ENCODE peak calls at places on chromosomes 6 and 20, in five cellular contexts. One of them, this sample, is unnamed.
A peak's percentile ranks its signal among the peaks of the same experiment; 100 is the strongest.

GRCh38 chr20:38170219-38170902 is 5.3 kb upstream of the TGM2 start:
- DNase-seq in neural progenitor cell: no peak
- DNase-seq in lower lobe of right lung: no peak
- DNase-seq in prostate gland: no peak
- DNase-seq in heart left ventricle: no peak
- DNase-seq in this sample: peak; percentile 33

GRCh38 chr6:157050537-157051280 is 272.6 kb downstream of the TMEM242 start:
- DNase-seq in lower lobe of right lung: no peak
- DNase-seq in prostate gland: no peak
- DNase-seq in neural progenitor cell: no peak
- DNase-seq in heart left ventricle: no peak
- DNase-seq in this sample: no peak

GRCh38 chr20:38723069-38723981 is 961 bp upstream of the SLC32A1 start:
- DNase-seq in heart left ventricle: no peak
- DNase-seq in neural progenitor cell: peak; percentile 57
- DNase-seq in prostate gland: no peak
- DNase-seq in lower lobe of right lung: no peak
- DNase-seq in this sample: no peak

GRCh38 chr6:45398075-45398817 is 20.5 kb upstream of the SUPT3H start:
- DNase-seq in prostate gland: no peak
- DNase-seq in lower lobe of right lung: no peak
- DNase-seq in heart left ventricle: no peak
- DNase-seq in neural progenitor cell: no peak
- DNase-seq in this sample: no peak

GRCh38 chr20:24100370-24101011 is 111.9 kb upstream of the GGTLC1 start:
- DNase-seq in neural progenitor cell: peak; percentile 80
- DNase-seq in prostate gland: no peak
- DNase-seq in lower lobe of right lung: peak; percentile 55
- DNase-seq in heart left ventricle: peak; percentile 39
- DNase-seq in this sample: no peak

GRCh38 chr6:86412063-86412462 is 525.3 kb upstream of the HTR1E start:
- DNase-seq in neural progenitor cell: no peak
- DNase-seq in prostate gland: no peak
- DNase-seq in heart left ventricle: no peak
- DNase-seq in lower lobe of right lung: no peak
- DNase-seq in this sample: no peak

GRCh38 chr20:61451953-61452352 is 199.9 kb downstream of the CDH4 start:
- DNase-seq in lower lobe of right lung: no peak
- DNase-seq in neural progenitor cell: no peak
- DNase-seq in prostate gland: no peak
- DNase-seq in heart left ventricle: no peak
- DNase-seq in this sample: no peak

GRCh38 chr6:150334790-150335783 is 33.7 kb upstream of the IYD start:
- DNase-seq in neural progenitor cell: peak; percentile 59
- DNase-seq in lower lobe of right lung: no peak
- DNase-seq in heart left ventricle: no peak
- DNase-seq in prostate gland: peak; percentile 33
- DNase-seq in this sample: no peak

GRCh38 chr20:20369353-20370086 is 1.6 kb downstream of the INSM1 start:
- DNase-seq in heart left ventricle: no peak
- DNase-seq in neural progenitor cell: peak; percentile 65
- DNase-seq in lower lobe of right lung: no peak
- DNase-seq in prostate gland: no peak
- DNase-seq in this sample: no peak

GRCh38 chr6:108168501-108168979 is 2.7 kb downstream of the NR2E1 start:
- DNase-seq in neural progenitor cell: peak; percentile 90
- DNase-seq in lower lobe of right lung: peak; percentile 65
- DNase-seq in heart left ventricle: peak; percentile 42
- DNase-seq in prostate gland: no peak
- DNase-seq in this sample: no peak

GRCh38 chr20:45835230-45836224 is 1.9 kb downstream of the SNX21 start:
- DNase-seq in prostate gland: no peak
- DNase-seq in neural progenitor cell: no peak
- DNase-seq in lower lobe of right lung: no peak
- DNase-seq in heart left ventricle: peak; percentile 74
- DNase-seq in this sample: peak; percentile 83

GRCh38 chr20:56518999-56519398 is 5.5 kb upstream of the FAM209A start:
- DNase-seq in neural progenitor cell: no peak
- DNase-seq in lower lobe of right lung: no peak
- DNase-seq in heart left ventricle: no peak
- DNase-seq in prostate gland: no peak
- DNase-seq in this sample: no peak

GRCh38 chr6:113184291-113184690 is 672.9 kb upstream of the MARCKS start:
- DNase-seq in lower lobe of right lung: no peak
- DNase-seq in heart left ventricle: no peak
- DNase-seq in neural progenitor cell: no peak
- DNase-seq in prostate gland: no peak
- DNase-seq in this sample: no peak

GRCh38 chr6:97669191-97669651 is 386.2 kb upstream of the MMS22L start:
- DNase-seq in heart left ventricle: peak; percentile 40
- DNase-seq in lower lobe of right lung: no peak
- DNase-seq in prostate gland: no peak
- DNase-seq in neural progenitor cell: peak; percentile 62
- DNase-seq in this sample: no peak

GRCh38 chr20:11302436-11302835 is 615.3 kb upstream of the BTBD3 start:
- DNase-seq in lower lobe of right lung: no peak
- DNase-seq in neural progenitor cell: no peak
- DNase-seq in prostate gland: no peak
- DNase-seq in heart left ventricle: no peak
- DNase-seq in this sample: no peak

GRCh38 chr6:90110971-90111370 is 185.7 kb downstream of the BACH2 start:
- DNase-seq in prostate gland: no peak
- DNase-seq in heart left ventricle: no peak
- DNase-seq in neural progenitor cell: no peak
- DNase-seq in lower lobe of right lung: no peak
- DNase-seq in this sample: no peak

GRCh38 chr20:22999756-23000155 is 35.4 kb upstream of the SSTR4 start:
- DNase-seq in prostate gland: peak; percentile 37
- DNase-seq in neural progenitor cell: no peak
- DNase-seq in heart left ventricle: no peak
- DNase-seq in lower lobe of right lung: no peak
- DNase-seq in this sample: no peak

GRCh38 chr6:128521302-128521632 is 868 bp upstream of the PTPRK start:
- DNase-seq in prostate gland: no peak
- DNase-seq in heart left ventricle: no peak
- DNase-seq in neural progenitor cell: no peak
- DNase-seq in lower lobe of right lung: no peak
- DNase-seq in this sample: no peak

GRCh38 chr6:106658469-106658868 is 29.1 kb downstream of the QRSL1 start:
- DNase-seq in neural progenitor cell: no peak
- DNase-seq in lower lobe of right lung: no peak
- DNase-seq in heart left ventricle: no peak
- DNase-seq in prostate gland: no peak
- DNase-seq in this sample: no peak

GRCh38 chr6:163548624-163549023 is 134.1 kb downstream of the QKI start:
- DNase-seq in heart left ventricle: no peak
- DNase-seq in neural progenitor cell: no peak
- DNase-seq in prostate gland: no peak
- DNase-seq in lower lobe of right lung: no peak
- DNase-seq in this sample: no peak

GRCh38 chr6:16671302-16672289 is 89.7 kb downstream of the ATXN1 start:
- DNase-seq in neural progenitor cell: no peak
- DNase-seq in lower lobe of right lung: no peak
- DNase-seq in prostate gland: no peak
- DNase-seq in heart left ventricle: no peak
- DNase-seq in this sample: no peak

GRCh38 chr6:40822619-40823018 is 216.4 kb downstream of the UNC5CL start:
- DNase-seq in prostate gland: no peak
- DNase-seq in heart left ventricle: no peak
- DNase-seq in neural progenitor cell: no peak
- DNase-seq in lower lobe of right lung: no peak
- DNase-seq in this sample: no peak
- TF ChIP-seq CTCF in prostate gland: no peak
- TF ChIP-seq CTCF in heart left ventricle: no peak
- TF ChIP-seq CTCF in neural progenitor cell: no peak
- TF ChIP-seq CTCF in lower lobe of right lung: no peak
- TF ChIP-seq CTCF in this sample: no peak

DNA sequence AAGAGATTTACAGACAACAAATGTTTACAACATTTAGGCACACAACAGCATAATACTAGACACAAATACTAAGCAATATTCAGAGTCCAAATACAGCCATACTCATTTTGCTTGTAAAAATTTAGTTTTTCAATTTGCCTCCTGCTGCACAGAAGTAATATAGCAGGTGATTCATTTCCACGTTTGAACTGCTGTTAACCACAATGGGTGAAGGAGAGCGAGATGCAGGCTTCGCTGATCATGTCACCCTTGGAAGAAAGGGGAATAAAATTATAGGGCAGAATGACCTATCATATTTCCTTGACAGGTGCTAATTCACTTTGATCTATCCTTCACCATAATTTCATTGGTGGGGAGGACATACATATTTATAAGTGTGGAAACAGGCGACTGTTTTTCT is 643.8 kb upstream of the AGPAT4 start:
- DNase-seq in heart left ventricle: no peak
- DNase-seq in neural progenitor cell: no peak
- DNase-seq in lower lobe of right lung: no peak
- DNase-seq in prostate gland: no peak
- DNase-seq in this sample: no peak
- TF ChIP-seq CTCF in heart left ventricle: no peak
- TF ChIP-seq CTCF in neural progenitor cell: no peak
- TF ChIP-seq CTCF in lower lobe of right lung: no peak
- TF ChIP-seq CTCF in prostate gland: no peak
- TF ChIP-seq CTCF in this sample: no peak

GRCh38 chr6:144462058-144462457 is 176.9 kb downstream of the UTRN start:
- DNase-seq in neural progenitor cell: no peak
- DNase-seq in prostate gland: no peak
- DNase-seq in heart left ventricle: no peak
- DNase-seq in lower lobe of right lung: no peak
- DNase-seq in this sample: no peak

GRCh38 chr6:144460224-144461095 is 175.3 kb downstream of the UTRN start:
- DNase-seq in lower lobe of right lung: no peak
- DNase-seq in prostate gland: no peak
- DNase-seq in heart left ventricle: no peak
- DNase-seq in neural progenitor cell: no peak
- DNase-seq in this sample: no peak
- TF ChIP-seq CTCF in lower lobe of right lung: no peak
- TF ChIP-seq CTCF in prostate gland: no peak
- TF ChIP-seq CTCF in heart left ventricle: no peak
- TF ChIP-seq CTCF in neural progenitor cell: no peak
- TF ChIP-seq CTCF in this sample: no peak

GRCh38 chr6:126788961-126789365 is 329.5 kb upstream of the RSPO3 start:
- DNase-seq in neural progenitor cell: no peak
- DNase-seq in prostate gland: no peak
- DNase-seq in heart left ventricle: no peak
- DNase-seq in lower lobe of right lung: no peak
- DNase-seq in this sample: peak; percentile 65

GRCh38 chr6:126787635-126788034 is 330.8 kb upstream of the RSPO3 start:
- DNase-seq in lower lobe of right lung: no peak
- DNase-seq in neural progenitor cell: no peak
- DNase-seq in heart left ventricle: no peak
- DNase-seq in prostate gland: no peak
- DNase-seq in this sample: no peak

GRCh38 chr6:126781582-126781981 is 336.9 kb upstream of the RSPO3 start:
- DNase-seq in prostate gland: no peak
- DNase-seq in neural progenitor cell: peak; percentile 22
- DNase-seq in heart left ventricle: no peak
- DNase-seq in lower lobe of right lung: no peak
- DNase-seq in this sample: no peak

DNA sequence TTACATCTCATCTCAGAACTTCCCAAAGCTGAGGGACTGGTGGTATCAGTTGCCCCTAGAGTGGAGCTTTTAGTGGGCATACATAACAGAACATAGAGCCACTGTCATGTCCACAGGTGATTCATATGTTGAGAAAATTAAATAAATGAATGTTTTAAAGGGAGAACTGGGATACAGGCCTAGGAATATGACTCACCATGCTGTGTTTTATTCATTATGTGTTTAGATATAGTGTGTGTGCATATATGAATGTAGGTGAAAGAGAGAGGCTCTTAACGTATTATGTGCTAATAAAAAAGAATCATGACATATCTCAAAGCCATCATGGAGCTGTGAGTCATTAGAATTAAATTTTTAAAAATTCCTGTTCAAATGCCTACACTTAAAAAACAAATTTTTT is 332.2 kb upstream of the RSPO3 start:
- DNase-seq in prostate gland: no peak
- DNase-seq in neural progenitor cell: no peak
- DNase-seq in heart left ventricle: no peak
- DNase-seq in lower lobe of right lung: no peak
- DNase-seq in this sample: no peak
- TF ChIP-seq CTCF in prostate gland: no peak
- TF ChIP-seq CTCF in neural progenitor cell: no peak
- TF ChIP-seq CTCF in heart left ventricle: no peak
- TF ChIP-seq CTCF in lower lobe of right lung: no peak
- TF ChIP-seq CTCF in this sample: no peak

GRCh38 chr6:160766657-160767018 is 64.6 kb downstream of the PLG start:
- DNase-seq in neural progenitor cell: no peak
- DNase-seq in lower lobe of right lung: no peak
- DNase-seq in heart left ventricle: no peak
- DNase-seq in prostate gland: no peak
- DNase-seq in this sample: no peak

GRCh38 chr6:160768101-160768500 is 66.1 kb downstream of the PLG start:
- DNase-seq in neural progenitor cell: no peak
- DNase-seq in heart left ventricle: no peak
- DNase-seq in lower lobe of right lung: no peak
- DNase-seq in prostate gland: no peak
- DNase-seq in this sample: no peak

GRCh38 chr6:160767019-160767646 is 65.1 kb downstream of the PLG start:
- DNase-seq in heart left ventricle: peak; percentile 58
- DNase-seq in lower lobe of right lung: peak; percentile 72
- DNase-seq in prostate gland: peak; percentile 62
- DNase-seq in neural progenitor cell: peak; percentile 86
- DNase-seq in this sample: peak; percentile 87

GRCh38 chr6:160765412-160765811 is 63.4 kb downstream of the PLG start:
- DNase-seq in neural progenitor cell: no peak
- DNase-seq in prostate gland: no peak
- DNase-seq in heart left ventricle: no peak
- DNase-seq in lower lobe of right lung: no peak
- DNase-seq in this sample: no peak

DNA sequence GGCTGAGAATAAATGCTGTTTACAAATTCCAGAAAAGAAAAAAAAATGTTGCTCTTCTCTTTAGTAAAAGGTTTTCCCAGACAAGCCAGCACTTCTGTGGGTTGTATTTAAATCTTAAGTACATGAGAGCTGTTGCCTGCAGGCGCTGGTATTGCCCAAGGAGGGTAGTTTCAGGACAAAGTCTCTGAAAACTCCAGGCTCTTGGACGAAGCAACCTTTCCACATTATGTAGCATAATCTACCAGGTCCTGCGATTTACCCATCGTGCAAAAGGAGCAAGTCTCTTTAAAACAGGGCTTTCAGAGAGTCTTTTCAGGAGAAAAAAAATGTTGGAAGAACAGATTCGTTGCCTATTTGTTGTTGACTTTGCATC is 65.6 kb downstream of the PLG start:
- DNase-seq in prostate gland: no peak
- DNase-seq in neural progenitor cell: no peak
- DNase-seq in lower lobe of right lung: no peak
- DNase-seq in heart left ventricle: no peak
- DNase-seq in this sample: no peak
- TF ChIP-seq CTCF in prostate gland: no peak
- TF ChIP-seq CTCF in neural progenitor cell: no peak
- TF ChIP-seq CTCF in lower lobe of right lung: no peak
- TF ChIP-seq CTCF in heart left ventricle: no peak
- TF ChIP-seq CTCF in this sample: no peak

This sample was measured in sigmoid colon.